ENCODE peak calls at places on chromosomes 5 and 9, in eight cellular contexts. Z is foreskin fibroblast, V is T-cell, R is A549, G is MG63, Q is progenitor cell of endocrine pancreas, I is NCI-H524, E is NT2/D1. A is an unnamed sample.

GRCh38 chr5:171342362-171343111 is 33.5 kb downstream of the TLX3 start:
- DNase-seq in Z (peak), V (peak), R (peak), G (peak), Q (no peak), I (peak), E (peak), A (peak)

GRCh38 chr5:95715799-95716461 is 15.2 kb upstream of the RHOBTB3 start:
- DNase-seq in Z (peak), V (no peak), R (peak), G (no peak), Q (no peak), I (no peak), E (no peak), A (peak)

GRCh38 chr9:69943146-69943545 is 100.5 kb upstream of the MAMDC2 start:
- DNase-seq in Z (no peak), V (no peak), R (no peak), G (no peak), Q (no peak), I (peak), E (no peak), A (no peak)

GRCh38 chr9:87601175-87601574 is 103.5 kb downstream of the DAPK1 start:
- DNase-seq in Z (no peak), V (no peak), R (no peak), G (no peak), Q (no peak), I (no peak), E (no peak), A (no peak)

GRCh38 chr5:135343417-135343816 is 55.6 kb downstream of the MACROH2A1 start:
- DNase-seq in Z (no peak), V (no peak), R (no peak), G (peak), Q (no peak), I (no peak), E (no peak), A (peak)

GRCh38 chr5:10513501-10514442 is 50.1 kb upstream of the ANKRD33B start:
- DNase-seq in Z (peak), V (no peak), R (peak), G (peak), Q (no peak), I (peak), E (peak), A (peak)

GRCh38 chr9:81968026-81968425 is 20.5 kb upstream of the SPATA31D1 start:
- DNase-seq in Z (no peak), V (no peak), R (no peak), G (no peak), Q (no peak), I (no peak), E (no peak), A (no peak)

GRCh38 chr9:36441966-36442365 is 41.9 kb upstream of the RNF38 start:
- DNase-seq in Z (no peak), V (no peak), R (no peak), G (no peak), Q (no peak), I (no peak), E (no peak), A (no peak)

GRCh38 chr5:124747770-124748686 is 1.6 kb upstream of the ZNF608 start:
- DNase-seq in Z (peak), V (no peak), R (peak), G (no peak), Q (no peak), I (peak), E (no peak), A (no peak)

GRCh38 chr5:1297243-1297642 is 2.4 kb upstream of the TERT start:
- DNase-seq in Z (no peak), V (no peak), R (no peak), G (no peak), Q (no peak), I (peak), E (no peak), A (no peak)

GRCh38 chr5:88108490-88109279 is 160.0 kb downstream of the TMEM161B start:
- DNase-seq in Z (no peak), V (no peak), R (peak), G (no peak), Q (no peak), I (no peak), E (no peak), A (no peak)